ENCODE peak calls at places on chromosomes 12 and 14, in eight cellular contexts. I, E, L, N, T, S, B and G are unnamed samples.

GRCh38 chr12:122827258-122827657 is 8.0 kb upstream of the HIP1R start:
- DNase-seq in I (peak; percentile 42), E (no peak), L (no peak), N (no peak), T (no peak), S (no peak), B (no peak), G (no peak)

GRCh38 chr14:35213869-35214387 is 78.3 kb upstream of the PSMA6 start:
- DNase-seq in I (no peak), E (no peak), L (no peak), N (no peak), T (no peak), S (peak; percentile 47), B (no peak), G (no peak)

GRCh38 chr12:66107451-66107915 is 23.1 kb downstream of the LLPH start:
- DNase-seq in I (peak; percentile 96), E (no peak), L (peak; percentile 72), N (peak; percentile 45), T (peak; percentile 31), S (peak; percentile 94), B (peak; percentile 79), G (peak; percentile 89)

GRCh38 chr12:56007892-56008471 is 10.9 kb downstream of the SUOX start:
- DNase-seq in I (no peak), E (no peak), L (no peak), N (no peak), T (no peak), S (no peak), B (no peak), G (no peak)

GRCh38 chr12:22543246-22544037 is 900 bp downstream of the C2CD5 start:
- DNase-seq in I (peak; percentile 77), E (peak; percentile 84), L (peak; percentile 65), N (peak; percentile 73), T (peak; percentile 58), S (peak; percentile 8), B (peak; percentile 50), G (peak; percentile 82)

GRCh38 chr12:22415342-22416309 is 81.1 kb upstream of the ST8SIA1 start:
- DNase-seq in I (no peak), E (no peak), L (peak; percentile 47), N (no peak), T (peak; percentile 54), S (no peak), B (no peak), G (no peak)

GRCh38 chr12:28958553-28959195 is 190.4 kb upstream of the FAR2 start:
- DNase-seq in I (no peak), E (no peak), L (no peak), N (no peak), T (no peak), S (peak; percentile 49), B (no peak), G (no peak)

GRCh38 chr12:124500232-124501079 is 67.0 kb downstream of the NCOR2 start:
- DNase-seq in I (no peak), E (no peak), L (peak; percentile 77), N (no peak), T (no peak), S (peak; percentile 57), B (no peak), G (no peak)

GRCh38 chr12:93080452-93080851 is 151.4 kb upstream of the EEA1 start:
- DNase-seq in I (no peak), E (no peak), L (no peak), N (no peak), T (no peak), S (no peak), B (no peak), G (no peak)

GRCh38 chr14:32434880-32435279 is 105.8 kb downstream of the AKAP6 start:
- DNase-seq in I (no peak), E (no peak), L (no peak), N (no peak), T (no peak), S (no peak), B (no peak), G (no peak)

GRCh38 chr14:106308839-106309389 is 782.5 kb downstream of the TMEM121 start:
- DNase-seq in I (peak; percentile 81), E (no peak), L (no peak), N (peak; percentile 35), T (peak; percentile 46), S (no peak), B (no peak), G (peak; percentile 86)

GRCh38 chr12:68065163-68065562 is 75.9 kb downstream of the IFNG-AS1 start:
- DNase-seq in I (no peak), E (no peak), L (no peak), N (no peak), T (no peak), S (no peak), B (no peak), G (no peak)

GRCh38 chr12:132559652-132560420 is 50.5 kb downstream of the LRCOL1 start:
- DNase-seq in I (peak; percentile 87), E (peak; percentile 77), L (peak; percentile 45), N (peak; percentile 48), T (peak; percentile 49), S (peak; percentile 36), B (peak; percentile 50), G (peak; percentile 75)

GRCh38 chr14:61749867-61750266 is 12.4 kb upstream of the SNAPC1 start:
- DNase-seq in I (no peak), E (no peak), L (no peak), N (no peak), T (no peak), S (no peak), B (no peak), G (peak; percentile 12)

GRCh38 chr14:61749264-61749663 is 13.0 kb upstream of the SNAPC1 start:
- DNase-seq in I (no peak), E (no peak), L (no peak), N (no peak), T (no peak), S (peak; percentile 37), B (no peak), G (no peak)

GRCh38 chr14:61752626-61753025 is 9.6 kb upstream of the SNAPC1 start:
- DNase-seq in I (peak; percentile 48), E (no peak), L (no peak), N (no peak), T (no peak), S (peak; percentile 61), B (no peak), G (no peak)

GRCh38 chr14:61751475-61751989 is 10.7 kb upstream of the SNAPC1 start:
- DNase-seq in I (no peak), E (no peak), L (no peak), N (no peak), T (no peak), S (no peak), B (no peak), G (no peak)

DNA sequence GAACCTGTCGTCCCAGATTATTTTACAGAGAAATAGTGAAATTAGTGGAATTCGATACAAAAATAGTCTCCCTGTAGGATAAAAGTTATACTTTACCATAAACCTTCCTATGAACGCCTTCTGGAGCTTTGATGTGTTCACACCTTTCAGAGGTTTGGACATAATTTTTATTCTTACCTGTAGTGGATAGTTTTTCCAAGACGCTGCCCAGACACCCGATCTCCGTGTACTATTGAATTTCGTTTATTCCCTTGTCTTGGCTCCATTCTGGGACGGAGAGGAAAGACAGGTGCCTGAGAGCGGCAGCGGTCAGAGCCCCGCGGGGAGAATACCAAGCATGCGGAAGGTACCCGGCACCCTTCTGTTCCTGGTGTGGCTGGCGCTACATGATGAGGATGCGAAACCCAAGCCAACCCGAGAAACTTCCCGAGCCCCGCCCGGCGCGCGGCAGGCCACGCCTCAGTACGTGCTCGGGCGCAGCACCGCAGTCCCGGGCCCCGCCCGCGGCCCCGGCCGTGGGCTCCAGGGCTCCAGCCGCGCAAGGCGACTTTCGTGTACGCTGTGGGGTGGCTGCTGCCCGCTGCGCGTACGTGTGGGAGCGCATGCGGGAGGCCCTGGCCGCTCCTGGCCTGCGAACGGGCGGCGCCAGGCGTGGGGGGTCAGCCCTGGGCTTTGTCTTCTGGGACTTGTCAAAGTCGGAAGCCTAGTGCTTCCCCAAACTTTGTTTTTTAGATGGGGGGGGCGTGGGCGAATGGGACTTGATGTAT is 11.3 kb upstream of the SNAPC1 start:
- DNase-seq in I (peak; percentile 89), E (peak; percentile 92), L (peak; percentile 83), N (peak; percentile 84), T (peak; percentile 91), S (peak; percentile 59), B (peak; percentile 89), G (peak; percentile 85)
- TF ChIP-seq POLR2A in I (peak; percentile 86), E (peak; percentile 71), L (peak; percentile 70), N (peak; percentile 71), T (peak; percentile 4), S (no peak), B (peak; percentile 57), G (peak; percentile 85)

DNA sequence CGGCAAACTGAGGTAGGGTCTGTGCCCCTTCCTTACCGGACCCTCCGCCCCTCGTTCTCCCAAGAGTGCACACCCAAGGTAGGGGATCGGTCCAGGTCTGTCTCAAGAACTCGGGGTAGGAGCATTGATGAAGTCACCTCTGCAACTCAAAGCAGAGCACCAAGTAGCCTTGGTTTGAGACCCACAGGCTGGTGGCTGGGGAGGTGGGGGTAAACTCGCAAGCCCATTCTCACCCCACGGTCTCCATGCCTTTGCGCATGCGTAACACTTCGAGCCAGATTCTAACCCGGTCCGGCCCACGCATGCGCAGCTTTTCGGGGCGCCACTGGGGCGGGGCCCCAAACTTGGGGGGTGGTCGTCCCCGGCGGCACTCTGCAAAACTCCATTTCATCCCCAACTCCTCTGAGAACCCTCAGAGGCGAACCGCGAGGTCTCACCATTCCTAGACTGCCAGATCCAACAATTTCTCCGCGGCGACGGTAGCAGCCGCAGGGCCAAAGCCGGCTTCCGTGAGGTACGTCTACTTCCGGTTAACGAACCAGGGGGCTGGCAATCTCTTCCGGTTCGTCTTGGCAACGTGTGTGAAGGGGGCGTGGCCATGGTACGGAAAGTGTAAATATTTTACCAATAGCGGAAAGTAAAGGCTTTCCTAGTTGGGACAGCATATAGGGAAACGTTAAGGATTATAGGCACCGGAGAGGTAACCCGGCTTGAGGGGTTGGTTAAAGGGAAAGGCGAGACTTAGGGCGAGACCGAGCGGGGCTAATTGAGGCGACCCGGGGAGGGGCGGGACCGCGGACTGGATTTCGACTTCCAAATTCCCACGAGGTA is at the start of gene MCRS1:
- DNase-seq in I (peak; percentile 95), E (peak; percentile 90), L (peak; percentile 93), N (peak; percentile 85), T (peak; percentile 92), S (peak; percentile 89), B (peak; percentile 87), G (peak; percentile 94)
- TF ChIP-seq POLR2A in I (peak; percentile 92), E (peak; percentile 64), L (peak; percentile 82), N (peak; percentile 60), T (no peak), S (peak; percentile 96), B (no peak), G (peak; percentile 93)

GRCh38 chr12:45914090-45914489 is 76.3 kb downstream of the SCAF11 start:
- DNase-seq in I (peak; percentile 30), E (no peak), L (no peak), N (no peak), T (no peak), S (peak; percentile 91), B (no peak), G (peak; percentile 22)
- TF ChIP-seq POLR2A in I (no peak), E (no peak), L (no peak), N (no peak), T (no peak), S (no peak), B (no peak), G (no peak)

DNA sequence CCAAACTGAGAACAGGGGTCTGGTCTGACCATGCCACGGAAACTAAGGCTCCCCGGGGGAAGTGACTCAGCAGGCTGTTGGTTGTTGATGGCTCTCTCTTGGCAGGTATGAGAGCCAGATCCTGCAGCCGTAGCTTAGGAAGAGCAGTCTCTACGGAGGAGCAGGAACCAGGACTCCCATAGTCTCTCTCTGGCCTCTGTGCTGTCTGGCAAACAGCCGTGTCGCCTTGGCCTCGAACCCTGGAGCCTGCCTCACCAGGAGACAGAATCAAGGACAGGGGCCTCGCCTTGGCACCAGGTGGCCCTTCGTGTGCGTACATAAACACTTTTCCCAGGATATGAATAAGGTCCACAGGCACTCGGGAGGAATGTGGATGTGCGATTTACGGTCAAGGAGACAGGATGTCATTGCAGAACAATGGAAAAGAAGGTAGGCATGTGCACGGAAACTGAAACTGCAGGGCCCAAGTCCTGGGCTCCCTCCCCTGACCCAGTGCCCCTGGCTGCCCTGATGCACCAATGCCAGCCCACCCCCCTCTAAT is 7.9 kb downstream of the VWF start:
- DNase-seq in I (no peak), E (no peak), L (no peak), N (peak; percentile 55), T (no peak), S (peak; percentile 15), B (no peak), G (no peak)
- TF ChIP-seq POLR2A in I (no peak), E (no peak), L (no peak), N (no peak), T (no peak), S (no peak), B (no peak), G (no peak)